ENCODE peak calls at places on chromosome 4, in ten cellular contexts. J is upper lobe of left lung, Y is fibroblast of lung, U is testis, G is DND-41, H is glutamatergic neuron, V is sigmoid colon, S is omental fat pad, M is HepG2, Q is endothelial cell. L is an unnamed sample.

GRCh38 chr4:57291911-57292310 is 181.7 kb upstream of the IGFBP7 start:
- DNase-seq in U (no peak), J (no peak), M (no peak), H (no peak), Y (peak), Q (no peak), G (no peak), S (no peak), V (no peak), L (peak)

GRCh38 chr4:102799816-102800215 is 27.5 kb downstream of the UBE2D3 start:
- DNase-seq in G (no peak), J (no peak), S (no peak), V (no peak), Y (no peak), Q (no peak), H (no peak), M (no peak), U (no peak), L (no peak)

GRCh38 chr4:89657931-89658700 is 178.8 kb downstream of the SNCA start:
- DNase-seq in H (no peak), J (no peak), V (no peak), G (no peak), Y (peak), Q (no peak), M (peak), U (no peak), S (no peak), L (no peak)

GRCh38 chr4:140099993-140100392 is 54.0 kb downstream of the MAML3 start:
- DNase-seq in U (peak), J (peak), S (no peak), G (peak), Y (no peak), H (peak), V (peak), Q (peak), M (no peak), L (no peak)

GRCh38 chr4:140092094-140092820 is 61.7 kb downstream of the MAML3 start:
- DNase-seq in M (no peak), Q (peak), V (no peak), S (no peak), G (peak), H (peak), U (peak), Y (peak), J (peak), L (peak)

GRCh38 chr4:140090215-140090731 is 63.7 kb downstream of the MAML3 start:
- DNase-seq in J (no peak), G (no peak), S (no peak), U (no peak), V (no peak), H (no peak), Q (no peak), M (peak), Y (peak), L (peak)

GRCh38 chr4:52870225-52870624 is 8.1 kb downstream of the RASL11B start:
- DNase-seq in G (no peak), V (no peak), U (peak), Q (no peak), M (no peak), S (no peak), Y (no peak), H (no peak), J (no peak), L (no peak)

GRCh38 chr4:17511041-17511949 is 595 bp downstream of the QDPR start:
- DNase-seq in G (peak), M (peak), S (peak), U (peak), Y (peak), H (peak), J (peak), Q (peak), V (peak), L (peak)

GRCh38 chr4:89664521-89664920 is 172.4 kb downstream of the SNCA start:
- DNase-seq in J (no peak), U (no peak), Y (no peak), M (no peak), Q (no peak), V (no peak), H (no peak), S (no peak), G (no peak), L (peak)

GRCh38 chr4:142493255-142493976 is 352.7 kb downstream of the INPP4B start:
- DNase-seq in J (no peak), M (no peak), V (no peak), Q (no peak), G (no peak), Y (peak), H (no peak), U (no peak), S (no peak), L (peak)
- TF ChIP-seq CTCF in J (no peak), M (no peak), V (no peak), Q (no peak), G (peak), Y (no peak), H (no peak), U (no peak), S (no peak), L (no peak)

DNA sequence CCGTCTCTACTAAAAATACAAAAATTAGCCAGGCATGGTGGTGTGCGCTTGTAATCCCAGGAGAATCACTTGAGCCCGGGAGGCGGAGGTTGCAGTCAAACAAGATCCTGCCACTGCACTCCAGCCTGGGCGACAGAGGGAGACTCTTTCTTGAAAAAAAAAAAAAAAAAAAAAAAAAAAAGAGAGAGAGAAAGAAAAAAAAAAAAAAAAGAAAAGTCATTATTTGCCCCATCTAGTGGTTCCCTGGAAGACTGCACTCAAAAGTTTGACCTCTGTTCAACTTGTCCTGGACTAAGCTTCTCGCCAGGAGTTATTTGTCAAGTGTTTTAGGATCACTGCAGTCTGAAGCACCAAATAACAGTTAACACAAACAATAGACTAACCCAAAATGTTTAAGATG is 45.3 kb upstream of the KCTD8 start:
- DNase-seq in S (no peak), V (no peak), U (no peak), H (no peak), G (no peak), M (peak), J (no peak), Y (no peak), Q (no peak), L (peak)
- TF ChIP-seq CTCF in S (no peak), V (peak), U (no peak), H (peak), G (peak), M (peak), J (no peak), Y (peak), Q (peak), L (peak)

GRCh38 chr4:658031-658667 is 15.9 kb downstream of the ATP5ME start:
- DNase-seq in G (no peak), S (no peak), M (no peak), Y (no peak), H (no peak), J (no peak), U (no peak), Q (no peak), V (peak), L (no peak)
- TF ChIP-seq CTCF in G (no peak), S (no peak), M (no peak), Y (no peak), H (no peak), J (no peak), U (no peak), Q (no peak), V (no peak), L (no peak)

GRCh38 chr4:77938560-77938959 is 75.9 kb downstream of the MRPL1 start:
- DNase-seq in J (no peak), S (no peak), M (no peak), Q (no peak), G (no peak), V (no peak), Y (no peak), U (no peak), H (no peak), L (no peak)
- TF ChIP-seq CTCF in J (no peak), S (no peak), M (no peak), Q (no peak), G (no peak), V (no peak), Y (no peak), U (no peak), H (no peak), L (no peak)

DNA sequence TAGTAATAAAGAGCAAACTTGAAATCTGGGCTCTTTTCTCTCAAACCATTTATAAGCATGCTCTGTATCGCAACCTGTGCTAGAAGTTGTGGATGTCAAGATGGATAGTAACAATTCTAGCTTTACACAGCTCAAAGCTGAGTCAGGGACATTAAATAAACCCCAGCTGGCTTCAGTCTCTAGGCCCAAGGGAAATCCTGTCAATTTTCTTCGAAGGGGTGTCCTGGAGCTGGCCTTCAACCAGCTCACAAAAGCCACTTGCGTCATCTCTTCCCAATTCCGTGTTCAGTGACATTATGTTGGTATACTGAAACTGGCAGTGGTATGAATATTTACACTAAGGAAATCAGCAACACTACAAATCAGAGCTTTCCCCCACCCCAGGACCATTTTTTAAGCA is 89.8 kb upstream of the PRKG2 start:
- DNase-seq in U (no peak), S (no peak), G (no peak), Q (no peak), J (no peak), H (no peak), Y (no peak), V (no peak), M (no peak), L (no peak)
- TF ChIP-seq CTCF in U (no peak), S (no peak), G (no peak), Q (no peak), J (no peak), H (no peak), Y (no peak), V (no peak), M (no peak), L (no peak)

L was measured in mammary epithelial cell.